ENCODE peak calls at places on chromosomes 12 and 14, in seven cellular contexts. One of them, this sample, is unnamed.

GRCh38 chr14:77186911-77187648 is 5.5 kb downstream of the TMEM63C start:
- DNase-seq in AG04450: no peak
- DNase-seq in skeletal muscle cell: peak
- DNase-seq in astrocyte of the cerebellum: peak
- DNase-seq in small intestine: no peak
- DNase-seq in cardiac fibroblast: peak
- DNase-seq in endothelial cell of umbilical vein: no peak
- DNase-seq in this sample: peak

GRCh38 chr12:96578526-96579125 is 89.2 kb downstream of the CFAP54 start:
- DNase-seq in small intestine: peak
- DNase-seq in skeletal muscle cell: peak
- DNase-seq in cardiac fibroblast: peak
- DNase-seq in AG04450: peak
- DNase-seq in astrocyte of the cerebellum: peak
- DNase-seq in endothelial cell of umbilical vein: peak
- DNase-seq in this sample: peak

GRCh38 chr12:123269395-123269892 is 2.2 kb downstream of the CDK2AP1 start:
- DNase-seq in astrocyte of the cerebellum: peak
- DNase-seq in small intestine: peak
- DNase-seq in endothelial cell of umbilical vein: peak
- DNase-seq in cardiac fibroblast: peak
- DNase-seq in skeletal muscle cell: peak
- DNase-seq in AG04450: no peak
- DNase-seq in this sample: peak

GRCh38 chr14:104353921-104354701 is 215.7 kb downstream of the KIF26A start:
- DNase-seq in endothelial cell of umbilical vein: peak
- DNase-seq in astrocyte of the cerebellum: no peak
- DNase-seq in AG04450: no peak
- DNase-seq in skeletal muscle cell: no peak
- DNase-seq in cardiac fibroblast: no peak
- DNase-seq in small intestine: no peak
- DNase-seq in this sample: no peak

GRCh38 chr14:43145361-43145760 is 1361.7 kb downstream of the FSCB start:
- DNase-seq in endothelial cell of umbilical vein: no peak
- DNase-seq in small intestine: no peak
- DNase-seq in astrocyte of the cerebellum: no peak
- DNase-seq in cardiac fibroblast: no peak
- DNase-seq in AG04450: peak
- DNase-seq in skeletal muscle cell: no peak
- DNase-seq in this sample: no peak

GRCh38 chr14:36647827-36648753 is 13.6 kb upstream of the PAX9 start:
- DNase-seq in AG04450: no peak
- DNase-seq in astrocyte of the cerebellum: no peak
- DNase-seq in cardiac fibroblast: peak
- DNase-seq in skeletal muscle cell: no peak
- DNase-seq in small intestine: peak
- DNase-seq in endothelial cell of umbilical vein: peak
- DNase-seq in this sample: peak

GRCh38 chr14:91295276-91295845 is 50.9 kb upstream of the GPR68 start:
- DNase-seq in endothelial cell of umbilical vein: no peak
- DNase-seq in astrocyte of the cerebellum: peak
- DNase-seq in AG04450: no peak
- DNase-seq in skeletal muscle cell: no peak
- DNase-seq in small intestine: no peak
- DNase-seq in cardiac fibroblast: no peak
- DNase-seq in this sample: no peak

GRCh38 chr12:716506-716905 is 35.9 kb upstream of the WNK1 start:
- DNase-seq in small intestine: no peak
- DNase-seq in skeletal muscle cell: no peak
- DNase-seq in endothelial cell of umbilical vein: peak
- DNase-seq in AG04450: no peak
- DNase-seq in cardiac fibroblast: peak
- DNase-seq in astrocyte of the cerebellum: no peak
- DNase-seq in this sample: no peak

GRCh38 chr12:46404225-46404631 is 31.7 kb upstream of the SLC38A2 start:
- DNase-seq in cardiac fibroblast: peak
- DNase-seq in endothelial cell of umbilical vein: peak
- DNase-seq in AG04450: no peak
- DNase-seq in skeletal muscle cell: peak
- DNase-seq in small intestine: no peak
- DNase-seq in astrocyte of the cerebellum: peak
- DNase-seq in this sample: no peak

GRCh38 chr14:64444984-64445845 is 20.1 kb upstream of the AKAP5 start:
- DNase-seq in skeletal muscle cell: peak
- DNase-seq in endothelial cell of umbilical vein: peak
- DNase-seq in small intestine: peak
- DNase-seq in AG04450: peak
- DNase-seq in astrocyte of the cerebellum: peak
- DNase-seq in cardiac fibroblast: peak
- DNase-seq in this sample: peak

GRCh38 chr12:4908694-4909396 is 860 bp upstream of the KCNA1 start:
- DNase-seq in endothelial cell of umbilical vein: no peak
- DNase-seq in AG04450: no peak
- DNase-seq in skeletal muscle cell: no peak
- DNase-seq in astrocyte of the cerebellum: peak
- DNase-seq in cardiac fibroblast: no peak
- DNase-seq in small intestine: no peak
- DNase-seq in this sample: no peak

GRCh38 chr12:76236640-76237039 is 111.6 kb downstream of the BBS10 start:
- DNase-seq in cardiac fibroblast: peak
- DNase-seq in astrocyte of the cerebellum: no peak
- DNase-seq in small intestine: no peak
- DNase-seq in endothelial cell of umbilical vein: peak
- DNase-seq in AG04450: no peak
- DNase-seq in skeletal muscle cell: no peak
- DNase-seq in this sample: no peak

GRCh38 chr14:91252901-91253794 is 8.6 kb upstream of the GPR68 start:
- DNase-seq in cardiac fibroblast: no peak
- DNase-seq in AG04450: no peak
- DNase-seq in endothelial cell of umbilical vein: no peak
- DNase-seq in skeletal muscle cell: no peak
- DNase-seq in astrocyte of the cerebellum: no peak
- DNase-seq in small intestine: peak
- DNase-seq in this sample: no peak

GRCh38 chr14:95077380-95077779 is 79.9 kb downstream of the DICER1 start:
- DNase-seq in skeletal muscle cell: no peak
- DNase-seq in endothelial cell of umbilical vein: no peak
- DNase-seq in astrocyte of the cerebellum: no peak
- DNase-seq in cardiac fibroblast: no peak
- DNase-seq in small intestine: no peak
- DNase-seq in AG04450: no peak
- DNase-seq in this sample: no peak

GRCh38 chr12:57795354-57795753 is 12.8 kb downstream of the TSFM start:
- DNase-seq in small intestine: no peak
- DNase-seq in skeletal muscle cell: no peak
- DNase-seq in endothelial cell of umbilical vein: no peak
- DNase-seq in cardiac fibroblast: no peak
- DNase-seq in AG04450: no peak
- DNase-seq in astrocyte of the cerebellum: no peak
- DNase-seq in this sample: no peak

GRCh38 chr12:9756756-9757155 is 3.9 kb downstream of the CD69 start:
- DNase-seq in astrocyte of the cerebellum: no peak
- DNase-seq in small intestine: no peak
- DNase-seq in AG04450: no peak
- DNase-seq in cardiac fibroblast: no peak
- DNase-seq in skeletal muscle cell: no peak
- DNase-seq in endothelial cell of umbilical vein: no peak
- DNase-seq in this sample: no peak
- H3K4me3 ChIP-seq in astrocyte of the cerebellum: no peak
- H3K4me3 ChIP-seq in small intestine: no peak
- H3K4me3 ChIP-seq in AG04450: no peak
- H3K4me3 ChIP-seq in cardiac fibroblast: no peak
- H3K4me3 ChIP-seq in skeletal muscle cell: no peak
- H3K4me3 ChIP-seq in endothelial cell of umbilical vein: no peak
- H3K4me3 ChIP-seq in this sample: no peak

GRCh38 chr12:7059780-7060179 is 738 bp upstream of the C1S start:
- DNase-seq in skeletal muscle cell: no peak
- DNase-seq in small intestine: no peak
- DNase-seq in astrocyte of the cerebellum: no peak
- DNase-seq in AG04450: no peak
- DNase-seq in cardiac fibroblast: no peak
- DNase-seq in endothelial cell of umbilical vein: no peak
- DNase-seq in this sample: no peak
- H3K4me3 ChIP-seq in skeletal muscle cell: no peak
- H3K4me3 ChIP-seq in small intestine: no peak
- H3K4me3 ChIP-seq in astrocyte of the cerebellum: no peak
- H3K4me3 ChIP-seq in AG04450: no peak
- H3K4me3 ChIP-seq in cardiac fibroblast: no peak
- H3K4me3 ChIP-seq in endothelial cell of umbilical vein: no peak
- H3K4me3 ChIP-seq in this sample: no peak

DNA sequence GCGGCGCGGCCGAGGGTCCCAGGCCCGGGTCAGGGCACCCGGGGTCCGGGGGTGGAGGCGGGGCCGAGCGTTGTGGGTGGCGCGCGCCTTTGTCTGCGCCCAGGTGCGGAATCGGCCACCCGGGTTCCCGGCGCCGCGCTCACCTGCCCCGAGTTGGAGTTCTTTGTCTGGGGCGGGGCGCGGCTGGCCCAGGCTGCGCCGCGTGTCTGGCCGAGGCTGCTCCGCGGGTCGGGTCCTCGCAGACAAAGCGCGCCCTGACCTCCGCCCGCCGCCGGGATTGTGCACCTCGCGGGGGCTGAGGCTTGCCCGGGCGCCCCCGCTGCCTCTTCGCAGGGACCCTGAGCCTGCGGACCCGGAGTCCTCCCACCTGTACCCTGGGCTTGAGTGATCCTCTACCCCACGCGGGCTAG is 50.0 kb downstream of the LRCOL1 start:
- DNase-seq in cardiac fibroblast: no peak
- DNase-seq in AG04450: no peak
- DNase-seq in small intestine: peak
- DNase-seq in skeletal muscle cell: no peak
- DNase-seq in astrocyte of the cerebellum: no peak
- DNase-seq in endothelial cell of umbilical vein: peak
- DNase-seq in this sample: no peak
- H3K4me3 ChIP-seq in cardiac fibroblast: peak
- H3K4me3 ChIP-seq in AG04450: peak
- H3K4me3 ChIP-seq in small intestine: peak
- H3K4me3 ChIP-seq in skeletal muscle cell: peak
- H3K4me3 ChIP-seq in astrocyte of the cerebellum: peak
- H3K4me3 ChIP-seq in endothelial cell of umbilical vein: peak
- H3K4me3 ChIP-seq in this sample: peak

GRCh38 chr12:56297400-56297799 is 2.7 kb downstream of the CS start:
- DNase-seq in endothelial cell of umbilical vein: no peak
- DNase-seq in AG04450: no peak
- DNase-seq in astrocyte of the cerebellum: no peak
- DNase-seq in cardiac fibroblast: no peak
- DNase-seq in small intestine: no peak
- DNase-seq in skeletal muscle cell: no peak
- DNase-seq in this sample: no peak

GRCh38 chr12:56299853-56300643 is at the start of gene CS:
- DNase-seq in endothelial cell of umbilical vein: peak
- DNase-seq in cardiac fibroblast: peak
- DNase-seq in astrocyte of the cerebellum: peak
- DNase-seq in small intestine: peak
- DNase-seq in AG04450: peak
- DNase-seq in skeletal muscle cell: peak
- DNase-seq in this sample: peak

GRCh38 chr12:56299308-56299852 is 750 bp downstream of the CS start:
- DNase-seq in astrocyte of the cerebellum: no peak
- DNase-seq in small intestine: peak
- DNase-seq in cardiac fibroblast: peak
- DNase-seq in skeletal muscle cell: no peak
- DNase-seq in endothelial cell of umbilical vein: no peak
- DNase-seq in AG04450: no peak
- DNase-seq in this sample: peak

GRCh38 chr12:56300644-56301464 is 724 bp upstream of the CS start:
- DNase-seq in cardiac fibroblast: no peak
- DNase-seq in endothelial cell of umbilical vein: no peak
- DNase-seq in skeletal muscle cell: no peak
- DNase-seq in astrocyte of the cerebellum: no peak
- DNase-seq in small intestine: no peak
- DNase-seq in AG04450: no peak
- DNase-seq in this sample: no peak

GRCh38 chr12:56298828-56299227 is 1.3 kb downstream of the CS start:
- DNase-seq in endothelial cell of umbilical vein: no peak
- DNase-seq in small intestine: no peak
- DNase-seq in astrocyte of the cerebellum: no peak
- DNase-seq in cardiac fibroblast: no peak
- DNase-seq in AG04450: no peak
- DNase-seq in skeletal muscle cell: no peak
- DNase-seq in this sample: no peak
- H3K4me3 ChIP-seq in endothelial cell of umbilical vein: peak
- H3K4me3 ChIP-seq in small intestine: peak
- H3K4me3 ChIP-seq in astrocyte of the cerebellum: peak
- H3K4me3 ChIP-seq in cardiac fibroblast: peak
- H3K4me3 ChIP-seq in AG04450: peak
- H3K4me3 ChIP-seq in skeletal muscle cell: peak
- H3K4me3 ChIP-seq in this sample: peak

GRCh38 chr14:54291491-54292191 is 105.2 kb upstream of the CDKN3 start:
- DNase-seq in astrocyte of the cerebellum: no peak
- DNase-seq in small intestine: no peak
- DNase-seq in endothelial cell of umbilical vein: peak
- DNase-seq in cardiac fibroblast: peak
- DNase-seq in AG04450: no peak
- DNase-seq in skeletal muscle cell: no peak
- DNase-seq in this sample: peak
- H3K4me3 ChIP-seq in astrocyte of the cerebellum: no peak
- H3K4me3 ChIP-seq in small intestine: no peak
- H3K4me3 ChIP-seq in endothelial cell of umbilical vein: no peak
- H3K4me3 ChIP-seq in cardiac fibroblast: no peak
- H3K4me3 ChIP-seq in AG04450: no peak
- H3K4me3 ChIP-seq in skeletal muscle cell: no peak
- H3K4me3 ChIP-seq in this sample: no peak

This sample was measured in retinal pigment epithelial cell.